ENCODE peak calls at places on chromosomes 5 and 9, in five cellular contexts. S is IMR-90; A is stimulated activated naive CD8-positive, alpha-beta T cell treated with anti-CD3 and anti-CD28 coated beads, Interleukin-15, Interleukin-2, amounts not matched to agents 100 U/mL and 50 U/mL, for 24 hours; O is iPS-NIHi11; B is EH. H is an unnamed sample.
A peak's percentile ranks its signal among the peaks of the same experiment; 100 is the strongest.

GRCh38 chr5:172834570-172835245 is 657 bp downstream of the ERGIC1 start:
- DNase-seq in S (no peak), A (no peak), O (peak; percentile 71), B (peak; percentile 46), H (no peak)

GRCh38 chr9:119370816-119371215 is 1.6 kb upstream of the BRINP1 start:
- DNase-seq in S (peak; percentile 1), A (peak; percentile 32), O (peak; percentile 74), B (peak; percentile 34), H (peak; percentile 24)

GRCh38 chr5:89396262-89396975 is 513.4 kb upstream of the MEF2C start:
- DNase-seq in S (peak; percentile 9), A (no peak), O (no peak), B (no peak), H (no peak)

GRCh38 chr5:39775058-39775457 is 350.3 kb upstream of the DAB2 start:
- DNase-seq in S (peak; percentile 57), A (no peak), O (no peak), B (peak; percentile 60), H (no peak)

GRCh38 chr5:81234801-81235200 is 1.7 kb downstream of the CKMT2 start:
- DNase-seq in S (no peak), A (no peak), O (no peak), B (no peak), H (no peak)

GRCh38 chr5:168364738-168365550 is 73.5 kb downstream of the WWC1 start:
- DNase-seq in S (peak; percentile 63), A (no peak), O (peak; percentile 53), B (peak; percentile 70), H (no peak)

GRCh38 chr9:128702949-128703615 is 779 bp downstream of the PKN3 start:
- DNase-seq in S (no peak), A (peak; percentile 44), O (peak; percentile 84), B (peak; percentile 45), H (peak; percentile 39)

GRCh38 chr5:23132231-23132630 is 279.1 kb upstream of the CDH12 start:
- DNase-seq in S (no peak), A (no peak), O (no peak), B (no peak), H (no peak)

GRCh38 chr5:58544195-58544594 is 38.7 kb upstream of the RAB3C start:
- DNase-seq in S (no peak), A (no peak), O (no peak), B (no peak), H (no peak)

GRCh38 chr5:53109041-53109435 is 519 bp downstream of the MOCS2 start:
- DNase-seq in S (no peak), A (no peak), O (no peak), B (peak; percentile 37), H (no peak)

GRCh38 chr5:168786142-168786541 is 207.0 kb upstream of the PANK3 start:
- DNase-seq in S (no peak), A (no peak), O (no peak), B (no peak), H (no peak)

GRCh38 chr9:81694541-81694940 is 5.2 kb upstream of the TLE1 start:
- DNase-seq in S (peak; percentile 54), A (no peak), O (no peak), B (no peak), H (no peak)

GRCh38 chr5:95846554-95847260 is 24.2 kb upstream of the GLRX start:
- DNase-seq in S (peak; percentile 79), A (peak; percentile 69), O (peak; percentile 85), B (peak; percentile 79), H (peak; percentile 60)

GRCh38 chr5:170861855-170862766 is at the start of gene RANBP17:
- DNase-seq in S (peak; percentile 67), A (no peak), O (peak; percentile 100), B (peak; percentile 79), H (no peak)

GRCh38 chr5:132489051-132489770 is 1.4 kb downstream of the IRF1 start:
- DNase-seq in S (no peak), A (peak; percentile 16), O (no peak), B (no peak), H (peak; percentile 31)

GRCh38 chr9:13967493-13967892 is 346.4 kb downstream of the NFIB start:
- DNase-seq in S (no peak), A (no peak), O (no peak), B (no peak), H (no peak)

GRCh38 chr9:95229230-95229933 is 88.1 kb downstream of the FANCC start:
- DNase-seq in S (no peak), A (no peak), O (no peak), B (no peak), H (no peak)

GRCh38 chr9:13705356-13705755 is 425.9 kb upstream of the MPDZ start:
- DNase-seq in S (no peak), A (no peak), O (no peak), B (no peak), H (no peak)

GRCh38 chr9:130887494-130888144 is 9.0 kb downstream of the QRFP start:
- DNase-seq in S (peak; percentile 38), A (no peak), O (no peak), B (no peak), H (no peak)

GRCh38 chr9:37957664-37957953 is 53.7 kb upstream of the SLC25A51 start:
- DNase-seq in S (no peak), A (no peak), O (no peak), B (no peak), H (no peak)

GRCh38 chr9:113807173-113808061 is 68.7 kb upstream of the ZNF618 start:
- DNase-seq in S (peak; percentile 60), A (peak; percentile 30), O (peak; percentile 86), B (peak; percentile 65), H (peak; percentile 33)

GRCh38 chr9:86639899-86640379 is 285.7 kb upstream of the TUT7 start:
- DNase-seq in S (no peak), A (no peak), O (peak; percentile 22), B (no peak), H (no peak)

GRCh38 chr9:95511952-95512750 is 4.6 kb downstream of the PTCH1 start:
- DNase-seq in S (no peak), A (no peak), O (no peak), B (peak; percentile 17), H (no peak)

GRCh38 chr5:17340816-17341215 is 123.4 kb downstream of the BASP1 start:
- DNase-seq in S (peak; percentile 58), A (no peak), O (no peak), B (peak; percentile 49), H (no peak)

GRCh38 chr9:136764301-136764891 is at the start of gene LCN15:
- DNase-seq in S (no peak), A (no peak), O (no peak), B (no peak), H (no peak)

GRCh38 chr9:4334439-4334838 is 34.6 kb upstream of the GLIS3 start:
- DNase-seq in S (peak; percentile 8), A (no peak), O (peak; percentile 44), B (no peak), H (no peak)

GRCh38 chr5:2750026-2750757 is 1.3 kb downstream of the IRX2 start:
- DNase-seq in S (no peak), A (no peak), O (no peak), B (peak; percentile 51), H (no peak)

GRCh38 chr5:115472601-115473000 is 72.0 kb downstream of the FEM1C start:
- DNase-seq in S (no peak), A (no peak), O (no peak), B (no peak), H (no peak)

GRCh38 chr5:174825587-174825986 is 101.2 kb downstream of the MSX2 start:
- DNase-seq in S (peak; percentile 11), A (no peak), O (no peak), B (peak; percentile 82), H (no peak)

GRCh38 chr5:144487761-144488160 is 317.1 kb downstream of the KCTD16 start:
- DNase-seq in S (no peak), A (no peak), O (peak; percentile 14), B (peak; percentile 53), H (no peak)

GRCh38 chr5:56481147-56481997 is 248.2 kb upstream of the ANKRD55 start:
- DNase-seq in S (peak; percentile 54), A (peak; percentile 30), O (peak; percentile 64), B (peak; percentile 70), H (peak; percentile 39)

GRCh38 chr5:171521219-171521633 is 101.8 kb downstream of the FGF18 start:
- DNase-seq in S (peak; percentile 92), A (no peak), O (peak; percentile 52), B (peak; percentile 96), H (no peak)

GRCh38 chr5:103744159-103744558 is 181.6 kb upstream of the NUDT12 start:
- DNase-seq in S (peak; percentile 46), A (no peak), O (no peak), B (peak; percentile 66), H (no peak)

GRCh38 chr9:17839744-17840143 is 260.9 kb downstream of the SH3GL2 start:
- DNase-seq in S (no peak), A (no peak), O (no peak), B (no peak), H (no peak)

GRCh38 chr9:134571326-134571871 is 70.2 kb upstream of the COL5A1 start:
- DNase-seq in S (no peak), A (no peak), O (peak; percentile 3), B (no peak), H (no peak)

GRCh38 chr5:160213537-160213936 is 15.8 kb upstream of the FABP6 start:
- DNase-seq in S (peak; percentile 13), A (no peak), O (peak; percentile 55), B (peak; percentile 18), H (no peak)

GRCh38 chr9:23309800-23310199 is 516.2 kb downstream of the ELAVL2 start:
- DNase-seq in S (no peak), A (no peak), O (no peak), B (no peak), H (no peak)

GRCh38 chr9:128546504-128546903 is 5.9 kb upstream of the SPTAN1 start:
- DNase-seq in S (no peak), A (no peak), O (no peak), B (no peak), H (no peak)